ENCODE peak calls at places on chromosomes 7 and 10, in four cellular contexts. J, M, Q and E are unnamed samples.

GRCh38 chr10:112783653-112784426 is 166.2 kb upstream of the TCF7L2 start:
- DNase-seq in J (no peak), M (no peak), Q (no peak), E (no peak)

GRCh38 chr10:87674963-87675362 is 15.3 kb downstream of the PAPSS2 start:
- DNase-seq in J (no peak), M (no peak), Q (no peak), E (no peak)

GRCh38 chr7:2309889-2310331 is 4.3 kb downstream of the SNX8 start:
- DNase-seq in J (no peak), M (no peak), Q (no peak), E (no peak)

GRCh38 chr7:151819826-151820225 is 57.1 kb downstream of the PRKAG2 start:
- DNase-seq in J (no peak), M (no peak), Q (no peak), E (no peak)

GRCh38 chr10:35208536-35208935 is 81.9 kb downstream of the CREM start:
- DNase-seq in J (no peak), M (no peak), Q (no peak), E (peak)

GRCh38 chr7:136386876-136387275 is 409.7 kb upstream of the MTPN start:
- DNase-seq in J (no peak), M (no peak), Q (no peak), E (no peak)

GRCh38 chr10:132606536-132607316 is 69.1 kb downstream of the INPP5A start:
- DNase-seq in J (no peak), M (peak), Q (no peak), E (no peak)

GRCh38 chr7:82697897-82698296 is 254.3 kb upstream of the CACNA2D1 start:
- DNase-seq in J (no peak), M (no peak), Q (no peak), E (no peak)

GRCh38 chr7:102935450-102936110 is 22.8 kb downstream of the LRRC17 start:
- DNase-seq in J (no peak), M (no peak), Q (peak), E (no peak)

GRCh38 chr7:19353158-19353557 is 207.9 kb upstream of the FERD3L start:
- DNase-seq in J (no peak), M (no peak), Q (no peak), E (no peak)

GRCh38 chr7:125445901-125446300 is 516.3 kb upstream of the POT1 start:
- DNase-seq in J (no peak), M (no peak), Q (no peak), E (no peak)

GRCh38 chr7:27868117-27868516 is 128.2 kb downstream of the TAX1BP1 start:
- DNase-seq in J (no peak), M (no peak), Q (peak), E (no peak)

GRCh38 chr7:117688126-117688525 is 185.1 kb downstream of the CTTNBP2 start:
- DNase-seq in J (no peak), M (no peak), Q (no peak), E (no peak)

GRCh38 chr7:8389898-8390642 is 43.3 kb upstream of the NXPH1 start:
- DNase-seq in J (no peak), M (peak), Q (peak), E (no peak)

GRCh38 chr7:30224511-30225031 is 59.8 kb upstream of the ZNRF2 start:
- DNase-seq in J (no peak), M (no peak), Q (peak), E (no peak)

GRCh38 chr7:1943933-1944618 is 274.0 kb downstream of the ELFN1 start:
- DNase-seq in J (no peak), M (no peak), Q (no peak), E (peak)

GRCh38 chr7:46320956-46321355 is 399.9 kb upstream of the IGFBP3 start:
- DNase-seq in J (no peak), M (no peak), Q (no peak), E (no peak)

GRCh38 chr10:13784067-13784466 is 197.3 kb downstream of the PRPF18 start:
- DNase-seq in J (no peak), M (no peak), Q (peak), E (peak)

GRCh38 chr7:128672927-128673517 is 930 bp downstream of the GARIN1A start:
- DNase-seq in J (peak), M (no peak), Q (peak), E (peak)

GRCh38 chr10:13593560-13593959 is 6.8 kb downstream of the PRPF18 start:
- DNase-seq in J (no peak), M (no peak), Q (no peak), E (no peak)

GRCh38 chr10:32050145-32050544 is 6.1 kb downstream of the KIF5B start:
- DNase-seq in J (no peak), M (no peak), Q (no peak), E (no peak)

GRCh38 chr7:150734293-150734692 is 2.9 kb upstream of the GIMAP5 start:
- DNase-seq in J (no peak), M (no peak), Q (no peak), E (peak)

GRCh38 chr10:60497364-60497763 is 107.7 kb upstream of the ANK3 start:
- DNase-seq in J (no peak), M (no peak), Q (no peak), E (no peak)

GRCh38 chr10:95525033-95525418 is 36.1 kb downstream of the SORBS1 start:
- DNase-seq in J (no peak), M (no peak), Q (no peak), E (no peak)

GRCh38 chr7:30335763-30336487 is 51.5 kb downstream of the ZNRF2 start:
- DNase-seq in J (no peak), M (no peak), Q (no peak), E (no peak)

GRCh38 chr7:156147104-156147503 is 334.8 kb upstream of the SHH start:
- DNase-seq in J (no peak), M (no peak), Q (no peak), E (no peak)

GRCh38 chr7:56639173-56639746 is 493.0 kb downstream of the ZNF479 start:
- DNase-seq in J (no peak), M (no peak), Q (no peak), E (no peak)

GRCh38 chr7:131235489-131236317 is 92.0 kb upstream of the MKLN1 start:
- DNase-seq in J (peak), M (no peak), Q (peak), E (peak)

GRCh38 chr10:68099736-68100135 is 9.6 kb upstream of the MYPN start:
- DNase-seq in J (no peak), M (no peak), Q (no peak), E (no peak)

GRCh38 chr7:134532155-134533089 is 5.1 kb downstream of the AKR1B10 start:
- DNase-seq in J (no peak), M (no peak), Q (no peak), E (no peak)

GRCh38 chr7:20408467-20408826 is 77.7 kb downstream of the ITGB8 start:
- DNase-seq in J (no peak), M (no peak), Q (peak), E (no peak)

GRCh38 chr10:109429956-109430760 is 493.2 kb downstream of the XPNPEP1 start:
- DNase-seq in J (no peak), M (no peak), Q (no peak), E (no peak)

GRCh38 chr10:58513189-58514101 is 773 bp downstream of the BICC1 start:
- DNase-seq in J (no peak), M (peak), Q (peak), E (no peak)